ENCODE peak calls at places on chromosome 1, in seven cellular contexts. Q is Caki2, X is T-helper 17 cell, E is AG04449, C is NCI-H345, S is G401, O is HCT116. F is an unnamed sample.

GRCh38 chr1:65368403-65368802 is 52.1 kb upstream of the LEPR start:
- DNase-seq in C (no peak), X (no peak), Q (no peak), E (no peak), O (no peak), S (no peak), F (no peak)

GRCh38 chr1:96090134-96090533 is 631.5 kb upstream of the PTBP2 start:
- DNase-seq in X (no peak), O (no peak), E (no peak), Q (no peak), C (no peak), S (no peak), F (no peak)

GRCh38 chr1:111436726-111437125 is 9.2 kb upstream of the OVGP1 start:
- DNase-seq in X (no peak), E (no peak), O (no peak), S (no peak), C (no peak), Q (no peak), F (no peak)

GRCh38 chr1:193629875-193630274 is 443.5 kb upstream of the B3GALT2 start:
- DNase-seq in S (no peak), Q (no peak), C (no peak), O (no peak), E (no peak), X (no peak), F (no peak)

GRCh38 chr1:164716992-164717703 is 158.2 kb downstream of the PBX1 start:
- DNase-seq in O (no peak), S (no peak), Q (no peak), X (no peak), E (no peak), C (no peak), F (no peak)

GRCh38 chr1:165988275-165988674 is 160.9 kb downstream of the UCK2 start:
- DNase-seq in S (no peak), E (no peak), O (no peak), C (no peak), Q (no peak), X (no peak), F (no peak)

GRCh38 chr1:15856888-15857287 is 9.4 kb downstream of the SPEN start:
- DNase-seq in X (no peak), S (no peak), E (no peak), O (no peak), Q (no peak), C (no peak), F (no peak)

GRCh38 chr1:151210830-151211229 is 12.5 kb downstream of the PIP5K1A start:
- DNase-seq in X (no peak), O (no peak), C (no peak), E (no peak), S (no peak), Q (peak; percentile 14), F (no peak)

GRCh38 chr1:30842698-30843354 is 65.7 kb downstream of the SDC3 start:
- DNase-seq in O (no peak), Q (no peak), C (no peak), X (no peak), S (no peak), E (no peak), F (no peak)

GRCh38 chr1:30929135-30929889 is 20.8 kb upstream of the SDC3 start:
- DNase-seq in S (peak; percentile 48), X (peak; percentile 41), E (no peak), Q (no peak), C (peak; percentile 33), O (no peak), F (peak; percentile 62)

GRCh38 chr1:172341697-172342096 is 78.8 kb upstream of the C1orf105 start:
- DNase-seq in C (no peak), Q (no peak), X (no peak), S (no peak), O (no peak), E (no peak), F (no peak)

GRCh38 chr1:55868026-55868425 is 652.9 kb upstream of the USP24 start:
- DNase-seq in E (no peak), X (no peak), C (peak; percentile 29), S (peak; percentile 28), Q (peak; percentile 4), O (no peak), F (peak; percentile 12)

GRCh38 chr1:183956559-183957188 is 80.9 kb downstream of the COLGALT2 start:
- DNase-seq in S (no peak), X (peak; percentile 11), O (peak; percentile 22), Q (peak; percentile 19), C (no peak), E (peak; percentile 62), F (no peak)

GRCh38 chr1:77514871-77515776 is 167.3 kb downstream of the ZZZ3 start:
- DNase-seq in Q (no peak), X (no peak), O (peak; percentile 24), C (no peak), S (no peak), E (peak; percentile 46), F (peak; percentile 13)

GRCh38 chr1:245091171-245091621 is 63.6 kb upstream of the KIF26B start:
- DNase-seq in E (no peak), X (no peak), O (no peak), S (no peak), Q (no peak), C (no peak), F (no peak)

GRCh38 chr1:95309031-95309459 is 75.0 kb downstream of the RWDD3 start:
- DNase-seq in X (no peak), S (peak; percentile 19), C (peak; percentile 67), E (no peak), O (peak; percentile 42), Q (no peak), F (peak; percentile 78)

GRCh38 chr1:26706315-26706714 is 10.5 kb downstream of the ARID1A start:
- DNase-seq in X (no peak), O (no peak), E (no peak), C (no peak), S (no peak), Q (no peak), F (no peak)

GRCh38 chr1:51131185-51131584 is 29.2 kb downstream of the C1orf185 start:
- DNase-seq in Q (no peak), E (no peak), X (no peak), O (no peak), C (no peak), S (no peak), F (no peak)

GRCh38 chr1:244273845-244274619 is 177.7 kb downstream of the ADSS2 start:
- DNase-seq in Q (peak; percentile 86), C (no peak), S (no peak), E (peak; percentile 98), X (no peak), O (peak; percentile 42), F (no peak)

GRCh38 chr1:248695451-248696132 is 7.0 kb downstream of the OR14I1 start:
- DNase-seq in Q (no peak), O (no peak), C (no peak), S (no peak), E (no peak), X (no peak), F (no peak)

GRCh38 chr1:115544131-115544530 is 97.6 kb upstream of the VANGL1 start:
- DNase-seq in Q (no peak), O (no peak), C (no peak), E (no peak), X (no peak), S (no peak), F (no peak)

GRCh38 chr1:87572891-87573290 is 244.2 kb downstream of the LMO4 start:
- DNase-seq in Q (no peak), X (no peak), O (no peak), S (no peak), C (no peak), E (no peak), F (no peak)

F was measured in SK-N-DZ.